ENCODE peak calls at places on chromosomes 5 and 9, in ten cellular contexts. C is activated effector memory CD4-positive, alpha-beta T cell treated with Interleukin-2 at 50 U/mL for 16 hours; P is HFF-Myc; Q is NCI-H774; B is neuronal stem cell; X is neural progenitor cell; K is astrocyte of the spinal cord; V is A172; O is Peyer's patch; G is B cell. Y is an unnamed sample.

GRCh38 chr5:57303985-57304384 is 130.1 kb downstream of the GPBP1 start:
- DNase-seq in C (no peak), P (no peak), Q (no peak), B (no peak), X (peak), K (no peak), V (no peak), O (no peak), G (no peak), Y (no peak)

GRCh38 chr9:137550958-137551655 is 572 bp upstream of the MRPL41 start:
- DNase-seq in C (no peak), P (no peak), Q (peak), B (peak), X (peak), K (no peak), V (peak), O (no peak), G (peak), Y (no peak)

GRCh38 chr5:132800545-132800944 is 12.6 kb upstream of the SOWAHA start:
- DNase-seq in C (no peak), P (no peak), Q (no peak), B (no peak), X (no peak), K (no peak), V (no peak), O (no peak), G (no peak), Y (no peak)

GRCh38 chr5:111472579-111472978 is 39.8 kb downstream of the STARD4 start:
- DNase-seq in C (no peak), P (no peak), Q (no peak), B (no peak), X (no peak), K (no peak), V (no peak), O (no peak), G (no peak), Y (no peak)

GRCh38 chr9:93667627-93668026 is 91.2 kb downstream of the PHF2 start:
- DNase-seq in C (no peak), P (no peak), Q (no peak), B (no peak), X (no peak), K (no peak), V (no peak), O (peak), G (no peak), Y (no peak)

GRCh38 chr5:32852535-32852934 is 141.4 kb downstream of the NPR3 start:
- DNase-seq in C (no peak), P (no peak), Q (no peak), B (peak), X (peak), K (peak), V (peak), O (no peak), G (no peak), Y (no peak)

GRCh38 chr9:15298362-15298761 is 8.7 kb downstream of the TTC39B start:
- DNase-seq in C (no peak), P (no peak), Q (no peak), B (no peak), X (no peak), K (no peak), V (no peak), O (no peak), G (no peak), Y (no peak)

GRCh38 chr5:147084702-147085101 is 150.1 kb upstream of the STK32A start:
- DNase-seq in C (no peak), P (no peak), Q (no peak), B (peak), X (peak), K (no peak), V (no peak), O (no peak), G (no peak), Y (no peak)

GRCh38 chr5:6134281-6134680 is 244.1 kb downstream of the MED10 start:
- DNase-seq in C (no peak), P (no peak), Q (no peak), B (no peak), X (no peak), K (no peak), V (no peak), O (no peak), G (no peak), Y (no peak)

Y was measured in cortex of kidney.